ENCODE peak calls at places on chromosome 7, in eight cellular contexts. B, I, U, R, Z, K, D and J are unnamed samples.

GRCh38 chr7:138974103-138974502 is 7.1 kb downstream of the KIAA1549 start:
- DNase-seq in B (no peak), I (no peak), U (no peak), R (no peak), Z (no peak), K (no peak), D (no peak), J (no peak)

GRCh38 chr7:3289996-3290395 is 11.1 kb upstream of the SDK1 start:
- DNase-seq in B (peak; percentile 56), I (no peak), U (no peak), R (no peak), Z (no peak), K (no peak), D (no peak), J (no peak)

GRCh38 chr7:133633055-133633454 is 380.2 kb downstream of the EXOC4 start:
- DNase-seq in B (peak; percentile 67), I (no peak), U (no peak), R (no peak), Z (no peak), K (no peak), D (no peak), J (no peak)

GRCh38 chr7:117072620-117073118 is 119.4 kb downstream of the ST7 start:
- DNase-seq in B (peak; percentile 71), I (peak; percentile 71), U (peak; percentile 41), R (peak; percentile 93), Z (no peak), K (no peak), D (peak; percentile 93), J (no peak)

GRCh38 chr7:39453743-39454355 is 112.4 kb upstream of the YAE1 start:
- DNase-seq in B (peak; percentile 59), I (no peak), U (no peak), R (peak; percentile 64), Z (no peak), K (peak; percentile 61), D (peak; percentile 73), J (no peak)

GRCh38 chr7:16579216-16579615 is 52.6 kb downstream of the LRRC72 start:
- DNase-seq in B (no peak), I (no peak), U (no peak), R (no peak), Z (no peak), K (no peak), D (no peak), J (no peak)

GRCh38 chr7:69811682-69812344 is 213.5 kb downstream of the AUTS2 start:
- DNase-seq in B (no peak), I (no peak), U (no peak), R (no peak), Z (no peak), K (no peak), D (no peak), J (no peak)

GRCh38 chr7:11212080-11212711 is 238.5 kb downstream of the PHF14 start:
- DNase-seq in B (peak; percentile 66), I (peak; percentile 68), U (peak; percentile 34), R (peak; percentile 55), Z (no peak), K (peak; percentile 75), D (peak; percentile 83), J (no peak)

GRCh38 chr7:159117366-159118219 is 27.1 kb downstream of the VIPR2 start:
- DNase-seq in B (no peak), I (peak; percentile 28), U (no peak), R (no peak), Z (peak; percentile 72), K (no peak), D (no peak), J (peak; percentile 57)

GRCh38 chr7:108592633-108593277 is 23.1 kb downstream of the DNAJB9 start:
- DNase-seq in B (no peak), I (no peak), U (no peak), R (no peak), Z (no peak), K (peak; percentile 22), D (no peak), J (no peak)

GRCh38 chr7:101940830-101941229 is 123.4 kb downstream of the CUX1 start:
- DNase-seq in B (no peak), I (no peak), U (peak; percentile 40), R (peak; percentile 48), Z (no peak), K (peak; percentile 57), D (no peak), J (no peak)

GRCh38 chr7:51263631-51264484 is 52.8 kb downstream of the COBL start:
- DNase-seq in B (no peak), I (no peak), U (no peak), R (peak; percentile 90), Z (no peak), K (no peak), D (no peak), J (no peak)

GRCh38 chr7:47326808-47327207 is 255.1 kb downstream of the TNS3 start:
- DNase-seq in B (peak; percentile 85), I (no peak), U (no peak), R (no peak), Z (no peak), K (no peak), D (no peak), J (no peak)

GRCh38 chr7:101402081-101402779 is 39.6 kb downstream of the COL26A1 start:
- DNase-seq in B (peak; percentile 17), I (no peak), U (no peak), R (peak; percentile 37), Z (no peak), K (peak; percentile 71), D (no peak), J (no peak)

GRCh38 chr7:123865517-123866117 is 20.6 kb downstream of the HYAL4 start:
- DNase-seq in B (peak; percentile 67), I (no peak), U (peak; percentile 26), R (peak; percentile 72), Z (no peak), K (peak; percentile 69), D (peak; percentile 80), J (no peak)

GRCh38 chr7:158710651-158711102 is 6.1 kb upstream of the NCAPG2 start:
- DNase-seq in B (peak; percentile 23), I (no peak), U (no peak), R (no peak), Z (no peak), K (no peak), D (peak; percentile 47), J (no peak)

DNA sequence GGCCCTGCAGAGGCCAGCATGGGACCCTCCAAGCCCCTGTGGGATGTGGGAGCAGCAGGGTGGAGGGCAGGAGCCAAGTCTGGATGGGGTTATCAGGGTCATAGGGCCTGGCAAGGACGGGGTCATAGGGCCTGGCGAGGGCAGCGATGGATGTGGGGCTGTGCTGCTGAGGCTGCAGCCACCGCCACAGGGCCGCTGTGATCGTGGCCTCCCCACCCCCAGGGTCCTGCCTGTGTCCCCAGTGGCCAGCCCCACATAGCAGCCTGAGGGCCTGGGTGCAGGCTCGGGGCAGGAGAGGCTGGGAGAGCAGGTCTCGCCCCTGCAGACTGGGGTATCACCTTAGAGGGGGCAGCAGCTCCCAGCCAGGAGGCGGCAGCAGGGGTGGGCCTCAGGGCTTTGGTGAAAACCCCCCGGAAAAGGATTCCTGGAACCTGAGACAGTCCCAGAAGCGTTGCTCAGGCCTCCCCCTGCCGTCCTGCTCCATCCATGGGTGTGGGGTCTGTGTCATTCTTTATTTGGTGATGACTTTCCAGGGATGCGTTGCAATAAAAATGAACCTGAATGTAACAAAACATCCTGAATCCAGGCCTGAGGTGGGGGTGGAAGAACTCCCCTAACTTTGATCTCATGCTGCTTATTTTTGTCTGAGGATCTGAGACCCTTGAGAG is 107.3 kb upstream of the SHH start:
- DNase-seq in B (no peak), I (no peak), U (no peak), R (no peak), Z (no peak), K (no peak), D (no peak), J (peak; percentile 62)
- H3K27ac ChIP-seq in B (peak overlapping the region; percentile 69), I (peak overlapping the region; percentile 76), U (no peak overlapping the region), R (peak overlapping the region; percentile 39), Z (no peak overlapping the region), K (peak overlapping the region; percentile 90), D (no peak overlapping the region), J (no peak overlapping the region)

GRCh38 chr7:35694784-35695627 is at the start of gene HERPUD2:
- DNase-seq in B (peak; percentile 86), I (peak; percentile 98), U (peak; percentile 93), R (peak; percentile 97), Z (peak; percentile 97), K (peak; percentile 95), D (peak; percentile 96), J (peak; percentile 99)
- TF ChIP-seq POLR2A in B (peak; percentile 85), I (peak; percentile 95), U (peak; percentile 85), R (peak; percentile 95), Z (no peak), K (peak; percentile 84), D (peak; percentile 66), J (peak; percentile 95)

GRCh38 chr7:99120916-99121315 is 23.0 kb downstream of the SMURF1 start:
- DNase-seq in B (no peak), I (no peak), U (no peak), R (no peak), Z (no peak), K (no peak), D (no peak), J (no peak)
- H3K27ac ChIP-seq in B (no peak overlapping the region), I (no peak overlapping the region), U (peak overlapping the region; percentile 31), R (no peak overlapping the region), Z (peak overlapping the region; percentile 21), K (no peak overlapping the region), D (no peak overlapping the region), J (peak overlapping the region; percentile 21)

GRCh38 chr7:29990931-29991330 is 1.3 kb upstream of the SCRN1 start:
- DNase-seq in B (no peak), I (no peak), U (no peak), R (no peak), Z (no peak), K (no peak), D (no peak), J (no peak)

GRCh38 chr7:29987083-29987482 is 2.5 kb downstream of the SCRN1 start:
- DNase-seq in B (peak; percentile 65), I (no peak), U (no peak), R (no peak), Z (no peak), K (peak; percentile 27), D (no peak), J (no peak)

GRCh38 chr7:29987821-29988317 is 1.7 kb downstream of the SCRN1 start:
- DNase-seq in B (peak; percentile 88), I (no peak), U (no peak), R (peak; percentile 17), Z (no peak), K (peak; percentile 91), D (no peak), J (peak; percentile 58)

GRCh38 chr7:29989257-29989995 is at the start of gene SCRN1:
- DNase-seq in B (peak; percentile 13), I (no peak), U (no peak), R (peak; percentile 70), Z (no peak), K (peak; percentile 51), D (peak; percentile 62), J (peak; percentile 88)

DNA sequence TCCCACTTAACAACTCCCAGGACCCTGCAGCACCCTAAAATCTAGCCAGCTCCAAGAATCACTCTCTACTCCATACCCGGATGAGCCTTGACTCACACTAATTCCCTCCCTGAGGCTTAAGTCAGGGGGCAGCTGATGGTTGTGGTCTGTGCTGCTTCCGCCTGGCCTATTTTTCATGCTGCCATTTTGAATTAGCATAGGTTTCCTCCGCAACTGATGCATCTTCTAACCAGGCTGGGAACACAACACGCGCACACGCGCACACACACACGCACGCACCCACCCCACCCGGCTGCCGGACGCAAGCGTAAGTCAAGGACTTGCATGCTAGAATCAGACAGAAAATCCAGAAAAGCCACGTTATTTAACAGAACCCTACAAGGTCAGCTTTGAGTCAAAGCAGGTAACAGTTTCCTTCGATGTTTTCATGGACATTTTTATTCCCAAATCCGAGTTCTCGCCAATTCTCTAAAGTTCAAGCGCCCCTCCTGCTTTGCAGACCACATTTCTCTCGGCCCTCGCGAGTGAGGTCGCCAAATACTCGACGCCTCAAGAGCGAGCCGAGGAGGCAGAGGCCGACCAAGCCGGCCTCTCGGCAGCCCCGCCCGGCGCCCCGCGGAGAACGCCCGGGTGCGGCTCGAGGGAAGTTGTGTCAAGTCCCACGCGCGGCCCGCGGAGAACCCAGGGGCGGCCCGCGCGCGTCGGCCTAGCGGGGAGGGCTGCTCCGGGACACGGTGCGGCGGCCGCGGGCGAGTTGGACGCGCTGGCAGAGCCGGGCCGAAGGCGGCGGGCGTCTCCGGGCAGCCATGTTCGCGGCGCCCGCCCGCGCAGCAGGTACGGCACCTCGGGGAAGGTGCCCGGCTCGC is 977 bp downstream of the SCRN1 start:
- DNase-seq in B (peak; percentile 73), I (peak; percentile 46), U (no peak), R (peak; percentile 54), Z (peak; percentile 83), K (peak; percentile 84), D (peak; percentile 81), J (peak; percentile 93)
- TF ChIP-seq POLR2A in B (no peak), I (no peak), U (no peak), R (no peak), Z (no peak), K (no peak), D (no peak), J (no peak)